ENCODE peak calls at places on chromosomes 1 and 21, in nine cellular contexts. X is substantia nigra; E is effector CD4-positive, alpha-beta T cell; Q is cardiac muscle cell; Y is GM04503; W is occipital lobe; S is T follicular helper cell; L is NCI-H1092 treated with DMSO at 0.1 percent for 48 hours; O is NCI-H460. G is an unnamed sample.

GRCh38 chr21:33028759-33029511 is 3.2 kb downstream of the OLIG2 start:
- DNase-seq in Q (peak; percentile 25), S (no peak), X (no peak), W (no peak), E (no peak), O (no peak), L (no peak), Y (no peak), G (no peak)

GRCh38 chr21:30408782-30409494 is 13.1 kb downstream of the KRTAP13-1 start:
- DNase-seq in Y (no peak), L (peak; percentile 93), X (no peak), S (no peak), O (peak; percentile 67), E (no peak), W (no peak), Q (peak; percentile 72), G (peak; percentile 52)

GRCh38 chr1:54398963-54399528 is 7.1 kb downstream of the SSBP3 start:
- DNase-seq in L (no peak), S (no peak), X (no peak), W (no peak), Q (no peak), O (no peak), E (no peak), Y (no peak), G (no peak)

GRCh38 chr1:41455479-41456271 is 28.8 kb downstream of the EDN2 start:
- DNase-seq in Y (no peak), W (no peak), O (no peak), Q (peak; percentile 40), X (no peak), E (no peak), S (no peak), L (no peak), G (no peak)

GRCh38 chr1:65195495-65196417 is 47.8 kb downstream of the AK4 start:
- DNase-seq in O (no peak), S (no peak), L (no peak), E (no peak), Y (no peak), X (no peak), Q (peak; percentile 96), W (no peak), G (no peak)

GRCh38 chr1:151799179-151800022 is 5.8 kb downstream of the LINGO4 start:
- DNase-seq in E (no peak), L (no peak), Q (no peak), S (no peak), Y (no peak), W (no peak), O (no peak), X (no peak), G (no peak)

GRCh38 chr1:180166436-180166800 is 11.7 kb downstream of the QSOX1 start:
- DNase-seq in W (no peak), Y (no peak), E (no peak), X (no peak), Q (no peak), L (no peak), S (no peak), O (no peak), G (no peak)

GRCh38 chr1:172472495-172472894 is 28.6 kb upstream of the PIGC start:
- DNase-seq in Q (no peak), S (no peak), O (no peak), X (no peak), L (no peak), Y (no peak), W (no peak), E (no peak), G (no peak)

GRCh38 chr1:42676534-42677087 is 5.6 kb upstream of the YBX1 start:
- DNase-seq in O (no peak), Q (no peak), X (no peak), W (no peak), Y (no peak), E (no peak), L (no peak), S (no peak), G (no peak)

GRCh38 chr1:211753649-211754251 is 76.8 kb downstream of the LPGAT1 start:
- DNase-seq in L (no peak), E (no peak), S (no peak), Q (no peak), O (no peak), Y (no peak), W (no peak), X (no peak), G (no peak)

GRCh38 chr1:163970699-163971098 is 588.3 kb upstream of the PBX1 start:
- DNase-seq in Y (no peak), Q (no peak), X (no peak), S (no peak), O (no peak), L (no peak), W (no peak), E (no peak), G (no peak)

GRCh38 chr1:11682287-11682771 is 1.4 kb upstream of the MAD2L2 start:
- DNase-seq in Q (no peak), W (no peak), X (no peak), Y (no peak), S (no peak), E (no peak), L (no peak), O (no peak), G (no peak)

GRCh38 chr1:229717774-229718173 is 91.7 kb downstream of the URB2 start:
- DNase-seq in E (no peak), W (no peak), S (no peak), L (no peak), X (no peak), Q (no peak), Y (no peak), O (peak; percentile 18), G (no peak)

GRCh38 chr1:198168180-198168579 is 11.4 kb downstream of the NEK7 start:
- DNase-seq in X (no peak), Q (peak; percentile 69), W (no peak), E (no peak), L (no peak), Y (no peak), S (no peak), O (no peak), G (no peak)

GRCh38 chr1:84704872-84705426 is 14.7 kb upstream of the SSX2IP start:
- DNase-seq in L (no peak), W (no peak), Y (no peak), E (no peak), S (no peak), X (no peak), O (no peak), Q (no peak), G (no peak)

GRCh38 chr1:33876970-33877680 is 13.2 kb downstream of the HMGB4 start:
- DNase-seq in X (no peak), L (no peak), S (no peak), O (no peak), W (peak; percentile 75), E (no peak), Q (peak; percentile 15), Y (peak; percentile 54), G (no peak)

GRCh38 chr1:23403038-23403336 is 21.6 kb downstream of the TCEA3 start:
- DNase-seq in L (no peak), Y (no peak), E (no peak), O (peak; percentile 39), Q (peak; percentile 63), W (no peak), X (no peak), S (no peak), G (no peak)

GRCh38 chr1:150293433-150294253 is at the start of gene MRPS21:
- DNase-seq in E (peak; percentile 78), W (peak; percentile 88), S (peak; percentile 79), Q (peak; percentile 94), L (peak; percentile 95), O (peak; percentile 92), X (peak; percentile 67), Y (peak; percentile 70), G (peak; percentile 95)

GRCh38 chr1:242828828-242829227 is 304.3 kb upstream of the PLD5 start:
- DNase-seq in X (peak; percentile 2), S (no peak), L (no peak), Q (no peak), O (no peak), W (peak; percentile 46), E (no peak), Y (no peak), G (no peak)

GRCh38 chr1:6106977-6107376 is 61.3 kb downstream of the KCNAB2 start:
- DNase-seq in X (no peak), Y (no peak), S (no peak), W (no peak), Q (no peak), E (no peak), O (no peak), L (no peak), G (no peak)

GRCh38 chr1:112044745-112045144 is 55.3 kb upstream of the KCND3 start:
- DNase-seq in W (no peak), L (no peak), Y (no peak), E (no peak), O (no peak), X (no peak), Q (no peak), S (no peak), G (no peak)

GRCh38 chr1:165738794-165739193 is 29.9 kb downstream of the TMCO1 start:
- DNase-seq in W (no peak), L (no peak), S (no peak), Q (no peak), O (no peak), X (no peak), Y (no peak), E (no peak), G (no peak)

GRCh38 chr21:44416193-44416592 is 39.1 kb upstream of the LRRC3 start:
- DNase-seq in S (no peak), E (no peak), Y (no peak), O (no peak), X (no peak), W (no peak), Q (no peak), L (no peak), G (no peak)